ENCODE peak calls at places on chromosomes 11 and 22, in four cellular contexts. X, C, I and E are unnamed samples.

GRCh38 chr11:44563716-44564115 is 1.7 kb upstream of the CD82 start:
- DNase-seq in X (no peak), C (no peak), I (no peak), E (no peak)

GRCh38 chr22:48574776-48575566 is 1252.7 kb downstream of the BRD1 start:
- DNase-seq in X (no peak), C (peak; percentile 85), I (peak; percentile 79), E (peak; percentile 58)

GRCh38 chr11:35088676-35089075 is 50.3 kb upstream of the CD44 start:
- DNase-seq in X (no peak), C (no peak), I (no peak), E (no peak)

GRCh38 chr11:118418770-118419169 is 17.4 kb downstream of the ATP5MG start:
- DNase-seq in X (no peak), C (no peak), I (no peak), E (no peak)

GRCh38 chr11:95799531-95799930 is 9.2 kb downstream of the CEP57 start:
- DNase-seq in X (no peak), C (peak; percentile 16), I (no peak), E (no peak)

GRCh38 chr11:1162498-1163311 is 5.0 kb downstream of the MUC5AC start:
- DNase-seq in X (no peak), C (peak; percentile 22), I (no peak), E (no peak)

GRCh38 chr11:83779876-83780275 is 493.7 kb upstream of the CCDC90B start:
- DNase-seq in X (no peak), C (no peak), I (no peak), E (no peak)

GRCh38 chr11:8011981-8012444 is 24.9 kb downstream of the EIF3F start:
- DNase-seq in X (no peak), C (no peak), I (no peak), E (no peak)

DNA sequence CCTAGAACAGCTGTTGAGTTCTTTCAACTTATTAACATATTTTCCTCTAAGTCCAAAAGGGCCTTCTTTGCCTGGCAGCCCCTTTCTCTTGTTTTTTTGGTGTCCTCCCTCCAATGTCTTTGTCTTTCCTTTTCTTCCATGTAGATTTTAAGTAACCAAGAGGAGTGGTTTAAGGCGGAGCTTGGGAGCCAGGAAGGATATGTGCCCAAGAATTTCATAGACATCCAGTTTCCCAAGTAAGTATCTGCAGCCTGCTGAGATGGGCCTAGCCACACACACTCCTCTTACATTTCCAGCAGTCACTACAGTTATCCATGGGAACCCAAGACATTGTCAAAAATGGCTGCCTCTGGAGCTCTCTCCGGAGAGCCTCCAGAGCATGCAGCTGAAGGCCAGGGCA is 4.5 kb upstream of the TMA7B start:
- DNase-seq in X (no peak), C (no peak), I (no peak), E (no peak)
- TF ChIP-seq FOXJ3 in X (no peak), C (no peak), I (no peak), E (no peak)

DNA sequence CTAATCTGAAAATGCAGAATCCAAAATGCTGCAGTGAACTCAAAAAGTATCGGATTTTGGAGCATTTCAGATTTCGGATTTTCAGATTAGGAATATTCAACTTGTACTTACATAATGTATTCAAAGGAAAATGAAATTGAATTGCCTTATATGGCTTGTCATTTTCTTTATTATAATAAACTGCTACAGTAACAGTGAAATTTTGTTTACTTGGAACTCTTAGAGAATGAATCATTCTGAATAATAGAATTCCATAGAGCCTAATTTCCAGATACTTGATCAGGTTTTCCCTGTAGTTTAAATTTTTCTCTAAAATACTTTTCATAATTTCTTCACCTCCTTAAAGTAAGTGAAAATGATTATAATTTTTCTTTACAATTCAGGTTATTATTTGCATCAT is 17.3 kb downstream of the TTC17 start:
- DNase-seq in X (no peak), C (no peak), I (no peak), E (no peak)
- TF ChIP-seq FOXJ3 in X (no peak), C (no peak), I (no peak), E (no peak)

GRCh38 chr11:123684601-123685000 is 30.2 kb upstream of the SCN3B start:
- DNase-seq in X (no peak), C (no peak), I (no peak), E (no peak)

GRCh38 chr11:123696183-123696582 is 41.8 kb upstream of the SCN3B start:
- DNase-seq in X (no peak), C (no peak), I (no peak), E (no peak)

GRCh38 chr11:123694551-123694950 is 40.1 kb upstream of the SCN3B start:
- DNase-seq in X (no peak), C (no peak), I (no peak), E (no peak)

DNA sequence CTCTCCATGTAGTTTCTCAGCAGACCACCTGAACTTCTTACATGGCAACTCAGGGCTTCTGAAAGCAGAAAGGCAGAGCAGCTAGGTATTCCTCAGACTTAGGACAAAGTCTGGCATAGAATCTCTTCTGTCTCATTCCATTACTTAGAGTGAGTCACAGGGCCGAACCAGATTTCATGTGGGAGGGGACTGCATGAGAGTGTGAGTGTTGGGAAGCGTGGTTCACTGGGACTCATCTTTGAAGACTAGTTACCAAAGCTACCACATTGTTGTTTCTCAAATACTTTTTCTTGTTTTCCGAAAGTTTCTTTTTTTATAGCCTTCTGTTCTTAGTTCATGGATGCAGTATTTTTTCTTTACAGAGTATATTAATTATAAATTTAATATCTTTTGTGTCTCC is 36.1 kb upstream of the SCN3B start:
- DNase-seq in X (no peak), C (no peak), I (no peak), E (no peak)
- TF ChIP-seq FOXJ3 in X (no peak), C (no peak), I (no peak), E (no peak)

GRCh38 chr11:68149417-68149816 is 28.2 kb upstream of the CHKA start:
- DNase-seq in X (no peak), C (no peak), I (no peak), E (no peak)
- TF ChIP-seq FOXJ3 in X (no peak), C (no peak), I (no peak), E (no peak)

DNA sequence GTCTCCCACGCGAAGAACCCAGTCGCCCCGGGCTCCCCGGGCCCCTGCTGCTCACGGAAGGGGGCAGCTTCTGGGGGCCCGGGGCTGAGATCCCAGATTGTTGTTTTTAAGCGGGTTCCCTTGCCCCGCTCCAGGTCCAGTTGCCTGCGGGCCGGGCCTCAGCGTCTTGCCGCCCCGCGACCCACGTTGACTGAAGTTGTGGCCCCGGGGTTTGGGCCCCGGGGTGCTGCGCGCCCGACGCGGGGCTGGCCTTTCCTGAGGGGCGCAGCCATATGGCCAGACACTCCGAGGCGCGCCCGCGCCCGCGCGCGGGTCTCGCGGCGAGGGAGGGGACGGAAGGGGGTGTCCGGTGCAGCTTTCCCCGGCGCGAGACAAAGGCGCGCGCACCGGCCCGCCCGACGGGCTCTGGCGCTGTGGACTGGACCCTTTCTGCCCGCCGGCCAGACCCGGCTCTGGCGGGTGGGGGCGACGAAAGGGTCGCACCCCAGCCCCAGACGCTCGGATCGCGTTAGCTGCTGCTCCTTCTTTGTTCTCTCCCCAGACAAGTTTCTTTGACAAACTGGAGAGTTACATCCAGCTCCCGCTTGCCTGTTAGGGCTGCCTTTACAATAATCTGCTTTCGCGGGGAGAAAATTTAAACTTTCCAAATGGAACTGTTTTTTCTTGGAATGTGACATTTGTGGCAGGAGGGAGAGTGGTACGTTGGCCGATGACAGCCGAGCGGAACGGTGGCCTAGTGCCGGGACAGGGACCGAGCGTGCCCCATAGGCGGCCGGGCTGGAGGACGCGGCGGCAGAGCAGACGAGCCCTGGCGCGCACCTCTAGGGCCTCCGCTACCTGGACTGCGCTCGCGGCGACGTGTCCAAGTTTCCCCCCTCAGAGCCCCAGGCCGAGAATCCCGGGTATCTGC is 701 bp downstream of the AMOTL1 start:
- DNase-seq in X (peak; percentile 52), C (peak; percentile 79), I (peak; percentile 53), E (no peak)
- TF ChIP-seq FOXJ3 in X (no peak), C (no peak), I (no peak), E (no peak)

DNA sequence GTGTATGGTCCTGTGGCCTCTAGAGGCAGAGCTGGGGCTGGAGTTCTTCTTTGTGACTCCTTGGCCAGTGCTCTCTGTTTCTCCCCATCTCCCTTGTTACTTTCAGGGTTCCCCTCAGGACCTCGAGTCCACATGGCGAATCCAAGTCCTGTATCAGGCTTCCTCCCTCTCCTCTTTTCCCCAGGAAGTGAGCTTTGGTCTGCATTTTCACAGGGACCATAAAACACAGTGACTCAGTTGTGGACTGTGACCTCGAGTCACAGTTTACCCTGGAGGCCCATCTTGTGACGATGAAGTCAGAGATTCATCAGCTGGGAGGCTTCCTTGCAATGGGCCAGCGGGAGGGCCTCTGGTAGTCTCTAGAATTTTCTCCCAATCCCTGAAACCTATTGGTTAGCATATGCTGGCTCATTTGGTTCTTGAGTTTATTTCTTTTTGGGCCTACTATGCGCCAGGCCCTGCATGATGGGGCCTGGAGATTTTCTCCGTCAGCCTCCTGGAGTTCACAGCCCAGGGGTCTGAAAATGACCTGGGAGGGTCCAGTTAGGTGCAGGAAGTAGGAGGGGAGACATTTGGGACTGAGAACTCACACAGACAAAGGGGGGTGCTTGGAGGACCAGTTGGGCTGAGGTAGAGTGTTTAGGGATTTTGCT is 100.8 kb downstream of the KIAA1671 start:
- DNase-seq in X (no peak), C (no peak), I (no peak), E (peak; percentile 63)
- TF ChIP-seq FOXJ3 in X (no peak), C (no peak), I (no peak), E (no peak)

DNA sequence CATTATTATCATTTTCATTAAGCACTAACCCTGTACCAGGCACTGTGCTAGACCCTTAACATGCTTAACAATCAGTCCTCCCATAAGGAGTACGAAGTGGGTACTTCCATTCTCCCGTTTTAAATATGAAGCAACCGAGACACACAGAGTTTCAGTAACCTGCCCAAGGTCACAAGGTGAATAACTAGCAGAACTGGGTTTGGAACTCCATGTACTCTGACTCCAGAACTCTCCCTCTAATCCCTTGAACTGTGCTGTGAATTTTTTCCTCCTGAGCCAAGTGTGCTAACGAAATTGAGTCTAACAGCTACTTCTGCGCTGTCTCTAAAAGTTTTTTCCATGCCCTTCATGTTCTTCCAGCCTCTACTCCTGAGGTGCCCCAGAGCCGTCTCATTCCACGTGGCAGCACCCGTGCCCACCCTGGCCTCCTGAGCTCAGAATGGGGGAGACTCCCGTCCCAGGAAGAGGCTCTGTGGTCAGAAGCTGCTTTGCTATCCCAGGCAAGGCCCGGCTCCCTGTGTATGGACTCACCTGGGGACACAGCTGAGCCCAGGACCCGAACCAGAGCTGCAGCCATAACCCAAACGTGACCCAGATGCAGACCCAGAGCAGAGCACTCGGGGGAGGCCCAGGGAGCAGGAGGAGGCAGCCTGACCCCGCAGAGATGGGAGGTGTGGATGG is 8.6 kb upstream of the TRIM29 start:
- DNase-seq in X (no peak), C (no peak), I (no peak), E (no peak)
- TF ChIP-seq FOXJ3 in X (no peak), C (no peak), I (no peak), E (no peak)

DNA sequence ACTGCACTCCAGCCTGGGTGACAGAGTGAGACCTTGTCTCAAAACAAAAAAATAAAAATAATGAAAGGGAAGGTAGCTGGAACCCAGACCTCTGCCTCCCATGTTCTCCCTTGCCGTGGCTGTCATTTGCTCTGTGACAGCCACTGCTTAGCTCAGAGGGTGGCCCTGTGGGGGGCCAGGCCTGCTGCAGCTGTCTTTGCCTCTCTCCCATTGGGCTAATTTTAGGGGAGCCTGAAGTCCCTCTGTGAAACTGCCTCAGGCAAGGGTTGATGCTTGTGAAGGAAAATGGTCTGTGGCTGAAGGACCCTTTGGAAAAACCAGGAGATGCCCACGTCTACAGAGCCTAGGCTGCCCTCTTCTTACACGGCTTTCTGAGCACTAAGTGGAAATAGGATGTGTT is 42.9 kb downstream of the C11orf91 start:
- DNase-seq in X (no peak), C (no peak), I (no peak), E (no peak)
- TF ChIP-seq FOXJ3 in X (no peak), C (no peak), I (no peak), E (no peak)

DNA sequence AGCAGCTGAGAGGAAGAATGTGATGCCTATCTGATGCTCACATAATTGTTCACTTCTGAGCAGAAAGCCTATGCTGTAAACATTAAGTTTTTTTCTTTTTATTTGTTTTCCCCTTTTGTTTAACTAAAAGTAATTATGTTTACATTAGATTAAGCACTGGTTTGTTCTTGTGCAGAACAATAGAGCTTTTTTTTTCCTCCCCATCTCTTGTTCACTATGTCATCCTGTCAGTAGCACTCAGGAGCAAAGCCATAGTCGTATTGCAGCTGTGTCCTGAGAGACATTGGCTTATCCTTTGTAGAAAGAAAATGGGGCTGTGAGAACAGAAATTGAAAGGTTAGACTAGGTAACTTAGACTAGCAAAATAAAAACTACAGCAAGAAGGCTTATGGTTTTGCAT is 301.8 kb upstream of the RAG2 start:
- DNase-seq in X (no peak), C (no peak), I (no peak), E (no peak)
- TF ChIP-seq FOXJ3 in X (no peak), C (no peak), I (no peak), E (no peak)